ENCODE peak calls at places on chromosomes 7 and 10, in four cellular contexts. W is bronchial epithelial cell, M is RCC 7860, R is non-pigmented ciliary epithelial cell. K is an unnamed sample.
A peak's percentile ranks its signal among the peaks of the same experiment; 100 is the strongest.

GRCh38 chr10:33878238-33878637 is 543.8 kb upstream of the NRP1 start:
- DNase-seq in W (no peak), R (no peak), M (no peak), K (no peak)

GRCh38 chr7:34342403-34342802 is 315.6 kb upstream of the NPSR1 start:
- DNase-seq in R (no peak), M (no peak), W (no peak), K (no peak)

GRCh38 chr7:18064242-18064838 is 36.7 kb upstream of the PRPS1L1 start:
- DNase-seq in W (peak; percentile 38), M (no peak), R (no peak), K (peak; percentile 49)

GRCh38 chr10:121841862-121842261 is 86.0 kb downstream of the ATE1 start:
- DNase-seq in R (no peak), W (peak; percentile 29), M (no peak), K (no peak)

GRCh38 chr10:69874464-69874863 is 72.8 kb downstream of the COL13A1 start:
- DNase-seq in W (peak; percentile 66), R (no peak), M (peak; percentile 74), K (peak; percentile 45)

GRCh38 chr10:44369296-44369695 is 15.6 kb downstream of the CXCL12 start:
- DNase-seq in R (no peak), W (no peak), M (no peak), K (no peak)

GRCh38 chr7:118152632-118153031 is 31.3 kb upstream of the LSM8 start:
- DNase-seq in M (no peak), R (no peak), W (no peak), K (no peak)

GRCh38 chr10:17993361-17993760 is 41.6 kb downstream of the SLC39A12 start:
- DNase-seq in R (peak; percentile 36), M (no peak), W (peak; percentile 72), K (peak; percentile 44)

GRCh38 chr7:152969335-152969734 is 209.8 kb downstream of the ACTR3B start:
- DNase-seq in R (no peak), W (no peak), M (no peak), K (no peak)

GRCh38 chr7:115658223-115658622 is 372.3 kb downstream of the TFEC start:
- DNase-seq in M (no peak), R (no peak), W (no peak), K (no peak)

GRCh38 chr7:151099486-151100211 is 13.4 kb downstream of the AGAP3 start:
- DNase-seq in W (no peak), M (no peak), R (no peak), K (no peak)

GRCh38 chr7:32299133-32299702 is 191.0 kb downstream of the LSM5 start:
- DNase-seq in R (no peak), M (no peak), W (peak; percentile 6), K (peak; percentile 4)

GRCh38 chr7:27277628-27278027 is 35.0 kb downstream of the EVX1 start:
- DNase-seq in W (peak; percentile 82), M (no peak), R (no peak), K (peak; percentile 74)

GRCh38 chr10:46544989-46545791 is 11.3 kb downstream of the GPRIN2 start:
- DNase-seq in M (no peak), W (peak; percentile 46), R (no peak), K (peak; percentile 56)

GRCh38 chr10:2556883-2557282 is 510.5 kb upstream of the PFKP start:
- DNase-seq in W (no peak), M (no peak), R (no peak), K (no peak)

GRCh38 chr7:29281782-29282541 is 87.4 kb downstream of the CHN2 start:
- DNase-seq in M (no peak), W (peak; percentile 83), R (no peak), K (peak; percentile 45)

GRCh38 chr10:92916433-92916832 is 68.1 kb downstream of the EXOC6 start:
- DNase-seq in M (no peak), W (no peak), R (no peak), K (no peak)

GRCh38 chr10:110852255-110852896 is 19.4 kb upstream of the PDCD4 start:
- DNase-seq in W (peak; percentile 99), R (no peak), M (no peak), K (peak; percentile 86)

GRCh38 chr7:108442039-108442568 is 14.1 kb downstream of the NRCAM start:
- DNase-seq in R (no peak), W (peak; percentile 79), M (peak; percentile 36), K (peak; percentile 47)

GRCh38 chr7:140501941-140502340 is 22.6 kb upstream of the MKRN1 start:
- DNase-seq in M (no peak), R (no peak), W (no peak), K (no peak)

GRCh38 chr7:112485766-112486165 is 5.0 kb downstream of the LSMEM1 start:
- DNase-seq in R (no peak), M (no peak), W (no peak), K (no peak)

GRCh38 chr10:97685395-97685958 is 1.6 kb downstream of the AVPI1 start:
- DNase-seq in W (peak; percentile 57), M (no peak), R (no peak), K (peak; percentile 72)

GRCh38 chr7:2387897-2388636 is 15.3 kb upstream of the CHST12 start:
- DNase-seq in W (no peak), M (no peak), R (no peak), K (no peak)

GRCh38 chr10:660980-661890 is 28.2 kb downstream of the DIP2C start:
- DNase-seq in W (no peak), R (no peak), M (no peak), K (no peak)

GRCh38 chr10:30510184-30510931 is 76.4 kb downstream of the MAP3K8 start:
- DNase-seq in W (peak; percentile 75), M (peak; percentile 95), R (peak; percentile 24), K (peak; percentile 88)

GRCh38 chr10:89633484-89633883 is 11.6 kb downstream of the PANK1 start:
- DNase-seq in W (peak; percentile 88), R (peak; percentile 62), M (peak; percentile 18), K (peak; percentile 79)

GRCh38 chr10:69101451-69102095 is 13.7 kb downstream of the SRGN start:
- DNase-seq in W (no peak), R (peak; percentile 49), M (peak; percentile 64), K (peak; percentile 18)

K was measured in MCF 10A.